ENCODE peak calls at places on chromosomes 3 and 15, in nine cellular contexts. I, P, G, V, O, Y, L, M and B are unnamed samples.

GRCh38 chr3:171797873-171798272 is 12.4 kb downstream of the PLD1 start:
- DNase-seq in I (no peak), P (no peak), G (no peak), V (no peak), O (no peak), Y (no peak), L (no peak), M (no peak), B (no peak)

GRCh38 chr3:167728176-167728575 is 6.5 kb downstream of the PDCD10 start:
- DNase-seq in I (peak; percentile 42), P (no peak), G (peak; percentile 82), V (no peak), O (no peak), Y (no peak), L (no peak), M (no peak), B (no peak)

GRCh38 chr3:14331273-14331672 is 71.1 kb upstream of the SLC6A6 start:
- DNase-seq in I (no peak), P (no peak), G (no peak), V (no peak), O (no peak), Y (no peak), L (no peak), M (no peak), B (no peak)

GRCh38 chr3:142597898-142598297 is 1.7 kb downstream of the PLS1 start:
- DNase-seq in I (no peak), P (no peak), G (no peak), V (no peak), O (no peak), Y (no peak), L (no peak), M (no peak), B (no peak)

GRCh38 chr3:172749201-172749965 is 1.1 kb upstream of the ECT2 start:
- DNase-seq in I (peak; percentile 88), P (no peak), G (peak; percentile 98), V (no peak), O (peak; percentile 28), Y (no peak), L (no peak), M (no peak), B (no peak)

GRCh38 chr3:56799251-56799882 is 2.4 kb downstream of the ARHGEF3 start:
- DNase-seq in I (no peak), P (peak; percentile 82), G (peak; percentile 60), V (no peak), O (no peak), Y (no peak), L (no peak), M (no peak), B (no peak)

GRCh38 chr3:100256724-100257123 is 4.1 kb upstream of the TBC1D23 start:
- DNase-seq in I (no peak), P (no peak), G (peak; percentile 36), V (no peak), O (no peak), Y (no peak), L (no peak), M (no peak), B (no peak)

GRCh38 chr3:48634661-48635221 is 520 bp downstream of the SLC26A6 start:
- DNase-seq in I (no peak), P (peak; percentile 53), G (peak; percentile 63), V (no peak), O (peak; percentile 66), Y (peak; percentile 78), L (peak; percentile 74), M (peak; percentile 39), B (no peak)

GRCh38 chr3:80043226-80043625 is 275.4 kb upstream of the ROBO1 start:
- DNase-seq in I (no peak), P (no peak), G (no peak), V (no peak), O (no peak), Y (no peak), L (no peak), M (no peak), B (no peak)

GRCh38 chr15:84598250-84598649 is 2.6 kb upstream of the ZSCAN2 start:
- DNase-seq in I (no peak), P (peak; percentile 81), G (no peak), V (no peak), O (peak; percentile 8), Y (no peak), L (no peak), M (peak; percentile 64), B (no peak)

GRCh38 chr3:72659609-72660008 is 188.6 kb downstream of the SHQ1 start:
- DNase-seq in I (no peak), P (no peak), G (peak; percentile 24), V (no peak), O (no peak), Y (no peak), L (no peak), M (no peak), B (no peak)

GRCh38 chr15:57284535-57284934 is 91.8 kb upstream of the CGNL1 start:
- DNase-seq in I (no peak), P (no peak), G (no peak), V (no peak), O (no peak), Y (no peak), L (no peak), M (no peak), B (no peak)

GRCh38 chr15:36888018-36888992 is 212.0 kb downstream of the MEIS2 start:
- DNase-seq in I (no peak), P (no peak), G (peak; percentile 71), V (no peak), O (peak; percentile 84), Y (no peak), L (peak; percentile 28), M (no peak), B (peak; percentile 72)

DNA sequence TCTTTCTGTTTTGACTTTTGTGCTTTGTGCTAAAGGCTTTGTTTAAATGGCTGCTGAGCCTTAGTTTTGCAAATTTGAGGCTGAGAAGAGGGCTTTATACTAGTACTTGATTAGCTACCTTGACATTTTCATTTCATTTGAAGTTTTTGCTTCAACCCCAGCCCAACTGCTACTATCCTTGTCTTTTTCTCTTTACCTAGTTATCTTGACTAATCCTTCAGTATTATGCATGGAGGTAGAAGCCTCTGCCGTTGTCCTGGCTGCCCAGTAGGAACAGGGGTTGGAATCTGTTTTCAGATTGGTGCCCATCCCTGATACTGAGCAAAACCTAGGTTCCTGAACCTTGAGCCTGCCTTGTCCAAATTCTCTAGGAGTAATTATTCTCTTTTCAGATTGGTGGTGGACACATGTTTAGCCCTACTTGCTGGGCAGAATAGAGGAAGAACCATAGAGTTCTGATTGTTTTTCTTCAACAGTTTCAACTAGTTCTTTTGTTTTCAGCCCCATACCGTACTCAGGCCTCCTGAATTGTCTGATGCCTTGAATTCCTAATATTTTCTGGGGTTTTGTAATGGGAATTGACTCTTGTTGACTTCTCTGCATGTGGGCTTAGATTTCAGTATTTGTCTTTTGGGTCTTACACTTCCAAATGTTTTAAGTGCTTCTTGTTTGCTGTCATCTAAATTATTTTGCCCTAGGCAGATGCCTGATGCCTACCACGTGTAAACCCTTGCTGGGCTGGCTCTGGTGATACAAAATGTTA is 143.2 kb downstream of the DOCK3 start:
- DNase-seq in I (no peak), P (no peak), G (no peak), V (no peak), O (no peak), Y (no peak), L (no peak), M (no peak), B (no peak)
- H3K4me3 ChIP-seq in I (no peak overlapping the region), P (no peak overlapping the region), G (no peak overlapping the region), V (no peak overlapping the region), O (no peak overlapping the region), Y (no peak overlapping the region), L (no peak overlapping the region), M (no peak overlapping the region), B (no peak overlapping the region)

DNA sequence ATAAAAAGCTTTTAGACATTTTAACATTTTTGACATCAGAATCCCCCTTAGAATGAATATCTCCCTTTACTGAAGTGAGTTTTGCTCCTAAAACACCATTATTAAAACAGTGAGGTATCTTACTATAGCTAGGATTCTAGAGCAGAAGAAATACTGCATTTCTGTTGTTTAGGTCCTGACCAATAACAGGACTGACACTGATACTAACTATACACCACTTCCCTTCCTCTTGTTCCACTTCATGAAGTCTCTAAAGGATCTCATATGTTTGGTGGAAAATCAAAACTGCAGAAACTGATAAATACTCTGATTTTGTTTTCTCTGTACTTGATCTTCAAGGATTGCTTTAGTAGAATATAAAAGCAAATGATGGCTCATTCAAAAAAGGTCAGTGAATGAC is 230.7 kb downstream of the SUCLG2 start:
- DNase-seq in I (no peak), P (no peak), G (no peak), V (no peak), O (no peak), Y (no peak), L (no peak), M (no peak), B (no peak)
- H3K27ac ChIP-seq in I (no peak overlapping the region), P (no peak overlapping the region), G (no peak overlapping the region), V (no peak overlapping the region), O (no peak overlapping the region), Y (no peak overlapping the region), L (no peak overlapping the region), M (no peak overlapping the region), B (no peak overlapping the region)

DNA sequence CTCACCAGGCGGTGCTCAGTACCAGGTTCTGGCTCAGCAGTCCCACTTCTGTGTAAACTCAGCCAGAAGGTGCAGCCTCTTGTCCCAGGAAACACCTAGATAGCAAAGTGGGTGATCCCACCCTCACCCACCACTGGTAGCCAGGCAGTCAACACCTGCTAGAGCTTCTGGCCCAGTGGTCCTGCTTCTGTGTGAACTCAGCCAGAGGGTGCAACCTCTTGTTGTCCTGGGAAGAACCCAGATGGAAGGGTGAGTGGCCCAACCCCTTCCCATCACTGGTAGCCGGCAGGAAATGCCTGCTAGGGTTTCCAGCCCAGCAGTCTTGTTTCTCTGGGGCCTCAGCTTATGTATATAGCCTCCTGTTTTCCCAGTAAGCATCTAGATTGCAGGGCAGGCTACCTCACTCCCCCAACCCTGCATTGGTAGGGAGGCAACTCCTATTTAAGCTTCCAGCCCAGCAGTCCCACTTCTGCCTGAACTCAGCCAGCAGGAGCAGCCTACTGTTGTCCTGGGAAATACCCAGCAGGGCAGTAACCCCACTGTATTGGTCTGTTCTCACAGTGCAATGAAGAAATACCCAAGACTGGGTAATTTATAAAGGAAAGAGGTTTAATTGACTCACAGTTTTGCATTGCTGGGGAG is 110.5 kb downstream of the DTWD1 start:
- DNase-seq in I (no peak), P (no peak), G (no peak), V (no peak), O (no peak), Y (no peak), L (no peak), M (no peak), B (no peak)
- TF ChIP-seq CTCF in I (no peak), P (no peak), G (no peak), V (no peak), O (no peak), Y (no peak), L (no peak), M (no peak), B (no peak)

DNA sequence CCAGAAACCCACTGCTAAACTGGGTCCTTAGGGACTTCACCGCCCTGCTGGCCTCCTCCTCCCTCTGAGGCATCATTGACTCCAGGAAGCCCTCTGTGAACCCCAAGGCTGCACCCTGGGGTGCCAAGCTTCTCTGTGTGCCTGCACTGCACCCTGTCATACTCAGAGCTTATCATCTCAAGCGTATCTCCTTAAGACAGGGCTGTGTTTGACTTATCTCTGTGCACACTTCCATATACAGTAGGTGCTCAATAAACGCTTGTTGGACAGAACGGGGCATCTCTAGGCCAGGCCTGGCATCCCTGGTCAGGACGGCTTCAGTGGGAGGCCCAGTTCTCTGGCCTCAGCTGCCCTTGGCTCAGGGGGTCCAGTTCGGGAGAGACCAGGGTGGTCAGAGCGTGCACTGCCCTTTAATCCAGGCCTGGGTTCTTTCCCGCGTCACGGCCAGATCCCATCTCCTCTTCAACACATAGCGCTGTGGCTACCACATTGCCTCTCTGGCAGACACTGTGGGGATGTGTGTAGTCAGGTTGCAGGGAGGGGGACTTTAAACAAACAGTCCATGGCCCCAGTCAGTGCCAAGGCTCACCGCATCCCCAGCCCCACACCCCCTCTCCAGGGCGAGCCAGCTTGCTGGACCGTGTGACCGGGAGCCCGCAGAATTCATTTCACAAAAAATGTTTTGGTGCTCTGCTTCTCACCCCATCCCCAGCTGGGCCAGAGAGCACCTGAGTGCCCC is 33.4 kb downstream of the MAGEF1 start:
- DNase-seq in I (no peak), P (no peak), G (no peak), V (no peak), O (no peak), Y (no peak), L (no peak), M (no peak), B (no peak)
- H3K4me3 ChIP-seq in I (no peak overlapping the region), P (no peak overlapping the region), G (no peak overlapping the region), V (no peak overlapping the region), O (no peak overlapping the region), Y (no peak overlapping the region), L (no peak overlapping the region), M (no peak overlapping the region), B (peak overlapping the region; percentile 33)